ENCODE peak calls at places on chromosomes 11 and 22, in six cellular contexts. S, E, J, Q, I and M are unnamed samples.

GRCh38 chr11:104957280-104957679 is 11.1 kb downstream of the CASP4 start:
- DNase-seq in Q (no peak), J (peak), E (no peak), I (no peak), S (no peak), M (no peak)

GRCh38 chr11:94602430-94603372 is 35.5 kb downstream of the PIWIL4 start:
- DNase-seq in J (peak), S (no peak), I (peak), Q (no peak), E (peak), M (peak)

GRCh38 chr11:1655168-1656060 is 25.8 kb downstream of the KRTAP5-5 start:
- DNase-seq in E (no peak), I (peak), Q (no peak), J (no peak), S (no peak), M (no peak)

GRCh38 chr22:18152519-18152918 is 2.5 kb downstream of the USP18 start:
- DNase-seq in Q (no peak), E (peak), I (no peak), J (no peak), S (no peak), M (no peak)

GRCh38 chr11:62461740-62462522 is 43.1 kb downstream of the SCGB1A1 start:
- DNase-seq in E (peak), I (no peak), J (peak), Q (no peak), S (no peak), M (peak)

GRCh38 chr11:113957016-113957415 is 17.9 kb upstream of the HTR3A start:
- DNase-seq in J (no peak), Q (no peak), S (no peak), E (no peak), I (no peak), M (no peak)

GRCh38 chr22:39614442-39614841 is 43.9 kb downstream of the CACNA1I start:
- DNase-seq in I (no peak), E (no peak), J (no peak), S (no peak), Q (no peak), M (no peak)

GRCh38 chr22:35961480-35961902 is 67.1 kb downstream of the RBFOX2 start:
- DNase-seq in S (no peak), Q (no peak), E (no peak), I (no peak), J (peak), M (no peak)

GRCh38 chr11:27296406-27296994 is 66.5 kb downstream of the CCDC34 start:
- DNase-seq in Q (no peak), J (peak), E (peak), S (no peak), I (no peak), M (peak)

GRCh38 chr11:12382451-12382850 is 5.1 kb downstream of the PARVA start:
- DNase-seq in Q (no peak), E (no peak), S (no peak), J (no peak), I (no peak), M (no peak)

GRCh38 chr11:64916040-64916847 is 765 bp downstream of the ATG2A start:
- DNase-seq in E (peak), S (peak), J (peak), I (peak), Q (no peak), M (peak)

GRCh38 chr11:77203901-77204755 is 76.1 kb downstream of the MYO7A start:
- DNase-seq in I (no peak), J (no peak), S (no peak), Q (no peak), E (no peak), M (no peak)

GRCh38 chr22:46661221-46661851 is 41.1 kb downstream of the GRAMD4 start:
- DNase-seq in E (no peak), J (peak), Q (no peak), I (no peak), S (peak), M (no peak)

GRCh38 chr22:46734830-46735453 is 3.1 kb downstream of the CERK start:
- DNase-seq in I (peak), E (peak), Q (no peak), J (no peak), S (peak), M (no peak)

GRCh38 chr11:45994421-45995341 is 72.2 kb downstream of the LARGE2 start:
- DNase-seq in I (no peak), E (no peak), Q (peak), S (no peak), J (peak), M (no peak)

GRCh38 chr11:8593455-8593854 is 573 bp downstream of the STK33 start:
- DNase-seq in Q (no peak), J (no peak), I (no peak), S (no peak), E (no peak), M (no peak)

GRCh38 chr11:2127357-2127971 is 11.7 kb downstream of the IGF2 start:
- DNase-seq in J (no peak), Q (no peak), S (no peak), E (no peak), I (peak), M (no peak)

GRCh38 chr22:23243859-23244689 is 63.8 kb downstream of the BCR start:
- DNase-seq in I (no peak), J (no peak), Q (no peak), E (no peak), S (no peak), M (no peak)

GRCh38 chr22:34067031-34067430 is 146.8 kb upstream of the LARGE1 start:
- DNase-seq in Q (no peak), E (no peak), J (no peak), S (no peak), I (no peak), M (no peak)

GRCh38 chr11:36509265-36509664 is 807 bp downstream of the TRAF6 start:
- DNase-seq in E (peak), Q (no peak), I (no peak), S (no peak), J (peak), M (no peak)

GRCh38 chr11:34447044-34447443 is 8.3 kb downstream of the CAT start:
- DNase-seq in J (no peak), I (no peak), Q (no peak), E (no peak), S (no peak), M (no peak)

GRCh38 chr11:10701982-10702381 is 8.4 kb upstream of the IRAG1 start:
- DNase-seq in S (no peak), I (no peak), J (no peak), E (no peak), Q (no peak), M (no peak)

GRCh38 chr11:121255473-121256125 is 37.0 kb upstream of the SC5D start:
- DNase-seq in I (no peak), E (no peak), S (no peak), J (no peak), Q (no peak), M (no peak)

GRCh38 chr11:19193916-19194315 is 7.9 kb downstream of the CSRP3 start:
- DNase-seq in J (no peak), I (no peak), E (no peak), S (no peak), Q (no peak), M (no peak)

GRCh38 chr11:65880844-65881421 is 1.3 kb downstream of the CTSW start:
- DNase-seq in I (no peak), E (no peak), Q (no peak), J (no peak), S (no peak), M (no peak)

GRCh38 chr11:69121621-69122336 is 34.0 kb upstream of the SMIM38 start:
- DNase-seq in J (no peak), I (peak), E (no peak), S (no peak), Q (no peak), M (no peak)

GRCh38 chr11:69122642-69123431 is 32.9 kb upstream of the SMIM38 start:
- DNase-seq in S (no peak), E (peak), J (peak), I (peak), Q (no peak), M (no peak)

GRCh38 chr11:69125861-69126260 is 29.9 kb upstream of the SMIM38 start:
- DNase-seq in I (no peak), Q (no peak), S (no peak), E (no peak), J (no peak), M (no peak)

GRCh38 chr11:69122337-69122641 is 33.4 kb upstream of the SMIM38 start:
- DNase-seq in S (no peak), E (no peak), Q (no peak), I (no peak), J (no peak), M (no peak)

GRCh38 chr11:69123593-69124545 is 31.9 kb upstream of the SMIM38 start:
- DNase-seq in S (no peak), I (peak), Q (no peak), E (no peak), J (no peak), M (no peak)
- H3K4me3 ChIP-seq in S (no peak), I (no peak), Q (no peak), E (no peak), J (no peak), M (no peak)

GRCh38 chr11:59556883-59557205 is 45.5 kb downstream of the OR4D9 start:
- DNase-seq in S (no peak), I (no peak), Q (no peak), J (no peak), E (peak), M (no peak)
- H3K4me3 ChIP-seq in S (peak), I (no peak), Q (peak), J (no peak), E (peak), M (peak)

GRCh38 chr22:26479043-26479791 is 4.4 kb downstream of the HPS4 start:
- DNase-seq in J (no peak), Q (no peak), E (peak), I (no peak), S (no peak), M (peak)

GRCh38 chr22:26481112-26481693 is 2.4 kb downstream of the HPS4 start:
- DNase-seq in I (no peak), E (no peak), Q (no peak), J (no peak), S (no peak), M (no peak)

GRCh38 chr22:26481694-26482093 is 1.9 kb downstream of the HPS4 start:
- DNase-seq in E (peak), J (no peak), S (no peak), Q (no peak), I (no peak), M (no peak)

GRCh38 chr22:26480611-26480932 is 3.0 kb downstream of the HPS4 start:
- DNase-seq in J (no peak), I (peak), Q (no peak), E (no peak), S (no peak), M (no peak)

GRCh38 chr22:26479792-26480610 is 3.6 kb downstream of the HPS4 start:
- DNase-seq in S (no peak), Q (no peak), I (peak), J (no peak), E (peak), M (peak)
- H3K4me3 ChIP-seq in S (peak), Q (peak), I (no peak), J (peak), E (peak), M (peak)

DNA sequence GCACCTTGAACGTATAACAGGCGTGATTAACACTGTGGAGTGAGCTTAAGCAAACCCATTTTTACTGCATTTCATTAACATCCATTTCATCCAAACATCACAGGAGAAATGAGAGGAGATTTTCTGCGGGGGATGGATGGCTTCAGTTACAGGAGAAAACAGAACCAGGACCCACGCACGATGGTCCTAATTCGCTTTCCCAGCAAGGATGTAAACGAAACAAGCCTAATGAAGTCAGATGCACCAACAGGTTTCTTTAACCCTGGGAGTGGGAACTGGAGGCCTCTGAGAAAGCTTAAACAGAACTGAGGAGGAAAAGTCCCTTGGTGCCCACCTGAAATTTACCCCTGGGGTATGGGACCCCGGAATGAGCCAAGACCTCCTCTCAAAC is 2.7 kb downstream of the CADM1 start:
- DNase-seq in I (no peak), Q (no peak), S (no peak), E (no peak), J (no peak), M (no peak)
- H3K4me3 ChIP-seq in I (no peak), Q (no peak), S (no peak), E (no peak), J (no peak), M (no peak)

DNA sequence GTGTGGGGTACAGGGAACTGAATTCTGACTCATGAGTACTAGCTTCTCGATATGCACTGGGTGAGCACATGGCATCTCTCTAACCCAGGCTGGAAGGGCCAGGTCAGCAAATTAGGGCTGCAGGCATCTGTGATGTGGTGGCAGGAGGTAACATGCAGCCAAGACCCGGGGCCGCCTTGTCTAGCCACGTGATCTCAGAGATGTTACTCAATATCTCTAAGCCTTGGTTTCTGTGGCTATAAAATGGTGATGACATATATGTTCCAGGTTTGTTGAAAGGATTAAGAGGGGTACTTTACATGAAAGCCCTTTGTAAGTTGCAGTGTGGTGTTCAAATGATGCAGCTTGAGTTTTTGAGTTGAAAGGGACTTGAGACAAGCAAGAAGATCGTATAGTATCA is 3.2 kb downstream of the ST14 start:
- DNase-seq in S (no peak), I (peak), Q (no peak), E (no peak), J (no peak), M (peak)
- H3K4me3 ChIP-seq in S (no peak), I (no peak), Q (no peak), E (no peak), J (no peak), M (no peak)

GRCh38 chr11:316031-316701 is 2.3 kb downstream of the IFITM1 start:
- DNase-seq in S (no peak), I (peak), Q (no peak), J (no peak), E (peak), M (no peak)

GRCh38 chr11:315051-315481 is 1.2 kb downstream of the IFITM1 start:
- DNase-seq in Q (no peak), S (no peak), E (no peak), I (peak), J (no peak), M (no peak)

GRCh38 chr11:316891-317291 is 3.1 kb downstream of the IFITM1 start:
- DNase-seq in S (no peak), Q (no peak), J (no peak), I (no peak), E (no peak), M (no peak)

GRCh38 chr11:313787-314547 is at the start of gene IFITM1:
- DNase-seq in J (peak), S (peak), I (peak), Q (peak), E (peak), M (peak)

GRCh38 chr11:315516-315994 is 1.7 kb downstream of the IFITM1 start:
- DNase-seq in J (no peak), I (no peak), E (no peak), Q (no peak), S (no peak), M (no peak)
- H3K4me3 ChIP-seq in J (peak), I (peak), E (peak), Q (peak), S (peak), M (no peak)